ENCODE peak calls at places on chromosomes 12 and 14, in nine cellular contexts. Z, V, A, D, N, Y, L, M and U are unnamed samples.

GRCh38 chr12:124740691-124741137 is 123.0 kb downstream of the SCARB1 start:
- DNase-seq in Z (no peak), V (no peak), A (no peak), D (no peak), N (peak), Y (peak), L (no peak), M (no peak), U (no peak)

GRCh38 chr12:97336896-97337751 is 125.5 kb upstream of the RMST start:
- DNase-seq in Z (no peak), V (no peak), A (no peak), D (no peak), N (no peak), Y (no peak), L (no peak), M (no peak), U (no peak)

GRCh38 chr12:108744021-108744897 is 12.9 kb upstream of the CORO1C start:
- DNase-seq in Z (no peak), V (no peak), A (no peak), D (no peak), N (no peak), Y (no peak), L (no peak), M (no peak), U (no peak)

GRCh38 chr12:57224973-57225679 is 4.4 kb upstream of the SHMT2 start:
- DNase-seq in Z (no peak), V (no peak), A (no peak), D (peak), N (no peak), Y (no peak), L (no peak), M (peak), U (no peak)

GRCh38 chr14:61780125-61780524 is 17.9 kb downstream of the SNAPC1 start:
- DNase-seq in Z (no peak), V (no peak), A (no peak), D (no peak), N (no peak), Y (no peak), L (no peak), M (no peak), U (no peak)

GRCh38 chr14:38867561-38868150 is 235.4 kb downstream of the SEC23A start:
- DNase-seq in Z (peak), V (peak), A (peak), D (peak), N (peak), Y (peak), L (no peak), M (peak), U (peak)

GRCh38 chr12:74051848-74052247 is 485.8 kb upstream of the ATXN7L3B start:
- DNase-seq in Z (no peak), V (no peak), A (no peak), D (no peak), N (no peak), Y (no peak), L (no peak), M (no peak), U (no peak)

GRCh38 chr12:58893421-58893986 is 26.8 kb downstream of the LRIG3 start:
- DNase-seq in Z (no peak), V (no peak), A (no peak), D (no peak), N (peak), Y (no peak), L (no peak), M (no peak), U (no peak)

GRCh38 chr14:93734961-93735360 is 53.3 kb downstream of the PRIMA1 start:
- DNase-seq in Z (no peak), V (no peak), A (no peak), D (no peak), N (no peak), Y (no peak), L (no peak), M (no peak), U (no peak)

GRCh38 chr12:67671892-67672291 is 23.3 kb downstream of the DYRK2 start:
- DNase-seq in Z (no peak), V (no peak), A (no peak), D (no peak), N (no peak), Y (no peak), L (no peak), M (no peak), U (no peak)

GRCh38 chr12:5556033-5556614 is 124.2 kb downstream of the NTF3 start:
- DNase-seq in Z (no peak), V (no peak), A (no peak), D (no peak), N (no peak), Y (peak), L (no peak), M (no peak), U (no peak)

GRCh38 chr12:92505373-92506340 is 197.1 kb upstream of the PLEKHG7 start:
- DNase-seq in Z (no peak), V (peak), A (peak), D (peak), N (peak), Y (no peak), L (no peak), M (peak), U (no peak)

GRCh38 chr14:24673534-24674203 is 39.7 kb upstream of the GZMB start:
- DNase-seq in Z (no peak), V (no peak), A (no peak), D (no peak), N (no peak), Y (no peak), L (no peak), M (no peak), U (no peak)

GRCh38 chr12:100348657-100349454 is 8.0 kb upstream of the SLC17A8 start:
- DNase-seq in Z (no peak), V (no peak), A (no peak), D (no peak), N (peak), Y (peak), L (no peak), M (no peak), U (no peak)

GRCh38 chr14:29749327-29749726 is 178.3 kb downstream of the PRKD1 start:
- DNase-seq in Z (no peak), V (no peak), A (no peak), D (no peak), N (peak), Y (peak), L (no peak), M (no peak), U (no peak)

GRCh38 chr12:49626169-49626835 is 2.9 kb downstream of the PRPF40B start:
- DNase-seq in Z (no peak), V (no peak), A (no peak), D (no peak), N (peak), Y (no peak), L (no peak), M (no peak), U (no peak)

GRCh38 chr14:100887728-100888335 is 15.7 kb downstream of the RTL1 start:
- DNase-seq in Z (no peak), V (no peak), A (no peak), D (no peak), N (no peak), Y (no peak), L (no peak), M (no peak), U (no peak)

GRCh38 chr12:4117386-4118016 is 156.1 kb upstream of the CCND2 start:
- DNase-seq in Z (no peak), V (no peak), A (peak), D (no peak), N (no peak), Y (no peak), L (no peak), M (no peak), U (peak)

GRCh38 chr12:12800406-12801180 is 12.6 kb upstream of the DDX47 start:
- DNase-seq in Z (peak), V (no peak), A (no peak), D (no peak), N (peak), Y (peak), L (no peak), M (no peak), U (no peak)

GRCh38 chr12:114952573-114953196 is 268.7 kb upstream of the TBX3 start:
- DNase-seq in Z (no peak), V (no peak), A (no peak), D (no peak), N (no peak), Y (no peak), L (no peak), M (no peak), U (no peak)

GRCh38 chr12:132445884-132446471 is 44.0 kb upstream of the FBRSL1 start:
- DNase-seq in Z (peak), V (no peak), A (peak), D (peak), N (peak), Y (peak), L (no peak), M (peak), U (no peak)

GRCh38 chr14:105914738-105915385 is 388.5 kb downstream of the TMEM121 start:
- DNase-seq in Z (no peak), V (no peak), A (no peak), D (no peak), N (no peak), Y (no peak), L (peak), M (peak), U (no peak)

GRCh38 chr12:122135437-122136031 is 38.5 kb downstream of the IL31 start:
- DNase-seq in Z (no peak), V (no peak), A (no peak), D (no peak), N (no peak), Y (no peak), L (peak), M (no peak), U (no peak)

GRCh38 chr14:37048666-37049071 is 123.7 kb downstream of the SLC25A21 start:
- DNase-seq in Z (no peak), V (no peak), A (no peak), D (no peak), N (peak), Y (no peak), L (no peak), M (no peak), U (no peak)

GRCh38 chr12:57772429-57773322 is at the start of gene EEF1AKMT3:
- DNase-seq in Z (no peak), V (peak), A (no peak), D (peak), N (peak), Y (no peak), L (no peak), M (peak), U (peak)

GRCh38 chr14:103188691-103189480 is 65.6 kb downstream of the TNFAIP2 start:
- DNase-seq in Z (no peak), V (no peak), A (no peak), D (peak), N (no peak), Y (peak), L (no peak), M (peak), U (no peak)

GRCh38 chr12:43675048-43675904 is 83.3 kb downstream of the PUS7L start:
- DNase-seq in Z (no peak), V (no peak), A (no peak), D (no peak), N (no peak), Y (no peak), L (no peak), M (no peak), U (no peak)

DNA sequence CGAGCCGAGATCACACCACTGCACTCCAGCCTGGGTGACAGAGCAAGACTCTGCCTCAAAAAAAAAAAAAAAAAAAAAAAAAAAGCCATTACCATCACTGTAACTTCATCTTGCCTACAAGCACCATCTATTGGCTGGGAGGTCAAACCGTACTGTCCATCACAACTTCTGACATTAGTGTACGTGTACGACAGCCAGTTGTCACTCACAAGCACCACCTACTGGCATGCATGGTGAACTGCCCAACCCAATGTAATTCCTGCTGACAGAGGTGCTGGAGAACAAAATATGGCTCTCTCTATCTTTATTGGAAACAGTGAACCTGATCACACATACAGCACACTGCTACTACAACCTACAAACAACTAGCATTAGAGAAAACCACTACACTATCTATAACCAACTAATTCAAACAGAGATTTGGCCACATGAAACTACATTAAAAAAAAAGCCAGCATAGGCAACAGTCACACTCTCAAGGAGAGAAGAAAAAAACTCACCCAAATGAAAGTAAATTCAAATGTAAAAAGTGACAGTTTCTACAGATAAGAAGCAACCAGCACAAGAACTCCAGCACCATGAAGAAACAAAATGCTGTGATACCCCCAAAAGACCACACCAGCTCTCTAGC is 82.3 kb downstream of the PUS7L start:
- DNase-seq in Z (no peak), V (no peak), A (peak), D (no peak), N (peak), Y (peak), L (no peak), M (no peak), U (no peak)
- TF ChIP-seq CTCF in Z (peak), V (no peak), A (peak), D (no peak), N (peak), Y (peak), L (peak), M (peak), U (peak)

DNA sequence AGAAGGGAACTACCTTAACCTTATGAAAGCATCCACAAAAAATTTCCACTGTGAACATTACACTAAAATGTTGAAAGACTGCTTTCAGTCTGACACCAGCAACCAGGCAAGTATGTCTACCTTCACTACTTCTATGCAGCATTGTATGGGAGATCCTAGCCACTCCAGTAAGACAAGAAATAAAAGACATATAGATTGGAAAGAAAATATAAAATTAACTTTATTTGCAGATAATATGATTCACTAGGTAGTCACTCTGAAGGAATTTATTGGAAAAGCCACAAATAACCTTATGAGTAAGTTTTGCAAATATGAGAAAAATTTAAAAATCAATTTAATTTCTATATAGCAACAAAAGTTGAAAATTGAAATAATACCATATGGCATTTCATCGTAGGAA is 172.0 kb downstream of the RERGL start:
- DNase-seq in Z (no peak), V (no peak), A (no peak), D (no peak), N (peak), Y (no peak), L (no peak), M (no peak), U (no peak)
- TF ChIP-seq CTCF in Z (no peak), V (no peak), A (no peak), D (no peak), N (no peak), Y (no peak), L (no peak), M (no peak), U (no peak)

GRCh38 chr12:10719482-10719881 is 3.6 kb downstream of the YBX3 start:
- DNase-seq in Z (no peak), V (no peak), A (no peak), D (no peak), N (peak), Y (no peak), L (no peak), M (no peak), U (no peak)

GRCh38 chr12:10720974-10721565 is 2.1 kb downstream of the YBX3 start:
- DNase-seq in Z (no peak), V (no peak), A (no peak), D (no peak), N (no peak), Y (no peak), L (no peak), M (no peak), U (no peak)

GRCh38 chr12:10721654-10722501 is 1.2 kb downstream of the YBX3 start:
- DNase-seq in Z (peak), V (peak), A (peak), D (peak), N (peak), Y (peak), L (peak), M (peak), U (peak)

GRCh38 chr12:10722905-10723866 is at the start of gene YBX3:
- DNase-seq in Z (peak), V (peak), A (no peak), D (peak), N (peak), Y (peak), L (peak), M (peak), U (peak)

DNA sequence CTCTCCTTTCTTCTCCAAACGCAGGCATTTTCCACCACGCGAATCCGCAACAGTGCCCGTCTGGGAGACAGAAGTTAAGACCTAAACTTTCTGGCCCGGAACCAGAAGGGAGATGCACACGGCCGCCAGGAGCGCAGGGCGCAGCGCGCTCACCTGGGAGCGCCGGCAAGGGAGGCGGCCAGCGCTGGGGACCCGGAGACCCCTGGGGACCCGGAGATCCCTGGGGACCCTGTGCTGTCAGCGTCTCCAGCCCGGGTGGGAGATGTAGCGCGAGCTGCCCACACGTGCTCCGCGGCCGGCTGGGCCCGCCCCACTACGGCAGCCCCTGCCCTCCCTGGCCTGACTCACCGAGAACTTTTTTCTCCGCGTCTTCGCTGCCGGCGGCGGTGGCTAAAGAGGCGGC is 620 bp downstream of the YBX3 start:
- DNase-seq in Z (peak), V (no peak), A (peak), D (peak), N (peak), Y (no peak), L (peak), M (peak), U (no peak)
- TF ChIP-seq CTCF in Z (peak), V (no peak), A (no peak), D (peak), N (no peak), Y (no peak), L (peak), M (no peak), U (peak)

DNA sequence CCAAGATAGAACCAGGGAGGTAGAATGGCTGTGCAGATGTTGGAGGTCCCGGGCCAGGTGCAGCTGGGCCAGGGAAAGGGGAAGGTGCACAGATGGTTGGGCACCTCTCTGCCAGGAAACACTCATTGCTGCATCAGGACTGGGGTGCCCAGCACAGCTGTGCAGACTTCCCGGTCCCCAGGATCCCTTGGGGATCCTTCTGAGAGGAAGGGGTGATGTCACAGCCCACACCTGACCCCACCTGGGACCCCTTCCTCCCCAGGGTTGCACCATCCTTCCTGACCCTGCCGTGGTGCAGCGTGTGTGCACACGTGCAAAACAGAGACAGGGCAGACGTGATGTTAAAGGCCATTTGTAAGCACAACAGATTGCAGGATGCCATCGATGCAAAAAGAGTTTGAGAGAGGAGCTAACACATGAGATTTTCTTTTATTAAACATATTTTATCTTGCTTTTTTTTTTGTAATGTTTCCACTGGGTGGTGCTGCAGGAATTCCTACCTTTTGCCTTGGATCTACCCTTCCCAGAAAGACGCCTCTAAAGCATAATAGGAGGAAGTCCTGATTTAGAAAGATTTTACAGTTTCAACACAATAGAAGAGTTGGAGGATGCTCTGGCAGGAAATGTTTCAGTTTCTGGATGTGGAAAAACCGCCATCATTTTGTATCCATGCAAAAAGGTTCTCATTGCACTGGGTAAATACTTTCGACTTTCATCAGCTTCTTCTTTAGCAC is 14.8 kb downstream of the ELK3 start:
- DNase-seq in Z (no peak), V (no peak), A (no peak), D (no peak), N (no peak), Y (no peak), L (no peak), M (no peak), U (no peak)
- TF ChIP-seq CTCF in Z (peak), V (no peak), A (no peak), D (no peak), N (no peak), Y (no peak), L (peak), M (no peak), U (no peak)

DNA sequence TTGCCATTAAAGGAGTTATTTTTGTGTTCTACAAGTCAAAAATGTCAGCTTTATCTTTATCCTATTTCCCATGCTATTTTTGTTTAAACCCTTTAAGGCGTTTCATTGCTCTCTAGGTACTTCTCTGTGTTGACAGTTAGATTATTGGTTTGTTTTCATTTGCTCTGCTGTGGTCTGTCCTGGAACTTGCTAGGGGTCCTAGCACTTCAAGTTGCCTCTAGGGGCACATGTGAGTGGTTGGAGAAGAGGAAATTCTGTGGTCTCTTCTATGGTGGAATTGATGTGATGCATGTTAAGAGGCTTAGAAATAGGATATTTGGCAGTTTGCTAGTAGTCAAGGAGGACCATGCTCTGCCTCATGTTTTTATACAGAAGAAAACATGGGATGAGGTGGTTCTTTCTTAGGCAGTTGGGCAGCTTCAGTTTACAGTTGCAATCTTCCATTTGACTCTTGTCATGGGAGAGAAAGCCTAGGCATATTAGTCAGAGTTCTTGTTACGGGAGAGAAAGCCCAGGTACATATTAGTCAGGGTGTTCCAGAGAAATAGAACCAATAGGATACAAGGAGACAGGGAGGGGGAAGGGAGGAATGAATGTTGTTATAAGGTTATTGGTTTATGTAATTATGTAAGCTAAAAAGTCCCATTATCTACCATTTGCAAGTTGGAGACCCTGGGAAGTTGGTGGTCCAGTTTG is 14.4 kb downstream of the TTLL5 start:
- DNase-seq in Z (no peak), V (no peak), A (no peak), D (no peak), N (no peak), Y (no peak), L (no peak), M (no peak), U (no peak)
- TF ChIP-seq CTCF in Z (peak), V (no peak), A (no peak), D (no peak), N (peak), Y (no peak), L (no peak), M (no peak), U (peak)

GRCh38 chr12:89873745-89874144 is 165.1 kb upstream of the ATP2B1 start:
- DNase-seq in Z (no peak), V (no peak), A (no peak), D (peak), N (peak), Y (no peak), L (no peak), M (no peak), U (no peak)
- TF ChIP-seq CTCF in Z (no peak), V (no peak), A (no peak), D (no peak), N (no peak), Y (no peak), L (peak), M (no peak), U (no peak)